ENCODE peak calls at places on chromosome 5, in five cellular contexts. R is H1, B is H9, Q is neuronal stem cell, S is mesenchymal stem cell. X is an unnamed sample.

GRCh38 chr5:42604171-42604711 is 152.4 kb upstream of the CCDC152 start:
- DNase-seq in R (no peak), B (no peak), Q (no peak), S (no peak), X (peak)

GRCh38 chr5:168943999-168944398 is 356.9 kb downstream of the SLIT3 start:
- DNase-seq in R (no peak), B (no peak), Q (peak), S (no peak), X (no peak)

GRCh38 chr5:180098526-180098925 is 27.0 kb upstream of the RNF130 start:
- DNase-seq in R (no peak), B (no peak), Q (no peak), S (no peak), X (no peak)

GRCh38 chr5:38780950-38781349 is 64.9 kb upstream of the OSMR start:
- DNase-seq in R (no peak), B (no peak), Q (no peak), S (peak), X (no peak)

GRCh38 chr5:108531367-108532211 is 149.7 kb upstream of the FBXL17 start:
- DNase-seq in R (no peak), B (no peak), Q (no peak), S (peak), X (no peak)

GRCh38 chr5:154191467-154192261 is 1.1 kb downstream of the GALNT10 start:
- DNase-seq in R (no peak), B (no peak), Q (no peak), S (peak), X (no peak)

GRCh38 chr5:73728493-73729273 is 102.7 kb downstream of the ARHGEF28 start:
- DNase-seq in R (no peak), B (no peak), Q (no peak), S (no peak), X (no peak)

GRCh38 chr5:139593716-139594319 is 32.7 kb downstream of the UBE2D2 start:
- DNase-seq in R (no peak), B (no peak), Q (no peak), S (peak), X (peak)

GRCh38 chr5:109939109-109939682 is 249.5 kb downstream of the MAN2A1 start:
- DNase-seq in R (no peak), B (no peak), Q (no peak), S (peak), X (peak)

GRCh38 chr5:91296691-91297143 is 86.4 kb downstream of the ARRDC3 start:
- DNase-seq in R (no peak), B (no peak), Q (no peak), S (no peak), X (no peak)

GRCh38 chr5:78896128-78896527 is 89.0 kb downstream of the ARSB start:
- DNase-seq in R (no peak), B (no peak), Q (no peak), S (peak), X (no peak)

GRCh38 chr5:54313311-54314270 is 3.2 kb upstream of the ARL15 start:
- DNase-seq in R (no peak), B (no peak), Q (no peak), S (no peak), X (no peak)

GRCh38 chr5:147332643-147333042 is 97.8 kb downstream of the STK32A start:
- DNase-seq in R (no peak), B (no peak), Q (peak), S (no peak), X (no peak)

GRCh38 chr5:132063090-132063911 is 2.8 kb downstream of the IL3 start:
- DNase-seq in R (peak), B (peak), Q (peak), S (peak), X (peak)

GRCh38 chr5:28430565-28431178 is 1392.3 kb upstream of the CDH9 start:
- DNase-seq in R (no peak), B (no peak), Q (no peak), S (no peak), X (no peak)

GRCh38 chr5:175479125-175479881 is 943 bp downstream of the SFXN1 start:
- DNase-seq in R (no peak), B (no peak), Q (no peak), S (no peak), X (no peak)

GRCh38 chr5:59390074-59390659 is 503.4 kb downstream of the PDE4D start:
- DNase-seq in R (no peak), B (no peak), Q (peak), S (peak), X (peak)

GRCh38 chr5:170355601-170356098 is 33.5 kb downstream of the KCNMB1 start:
- DNase-seq in R (no peak), B (no peak), Q (no peak), S (no peak), X (no peak)

GRCh38 chr5:76819851-76820280 is 1.0 kb downstream of the F2RL1 start:
- DNase-seq in R (no peak), B (no peak), Q (no peak), S (peak), X (no peak)

GRCh38 chr5:102223542-102224444 is 72.3 kb downstream of the SLCO4C1 start:
- DNase-seq in R (no peak), B (no peak), Q (peak), S (peak), X (peak)

GRCh38 chr5:179233909-179234562 is 111.2 kb downstream of the ADAMTS2 start:
- DNase-seq in R (no peak), B (peak), Q (no peak), S (no peak), X (no peak)

GRCh38 chr5:14171621-14172020 is 28.5 kb downstream of the TRIO start:
- DNase-seq in R (no peak), B (no peak), Q (no peak), S (peak), X (no peak)

GRCh38 chr5:135058326-135058725 is 24.3 kb upstream of the PITX1 start:
- DNase-seq in R (no peak), B (no peak), Q (no peak), S (no peak), X (peak)

GRCh38 chr5:179293276-179293675 is 52.0 kb downstream of the ADAMTS2 start:
- DNase-seq in R (no peak), B (no peak), Q (no peak), S (peak), X (no peak)

GRCh38 chr5:60487466-60487865 is 212.5 kb downstream of the DEPDC1B start:
- DNase-seq in R (no peak), B (no peak), Q (no peak), S (no peak), X (no peak)

GRCh38 chr5:94366811-94367210 is 251.6 kb downstream of the KIAA0825 start:
- DNase-seq in R (no peak), B (no peak), Q (no peak), S (no peak), X (no peak)

GRCh38 chr5:10652151-10652550 is 88.3 kb downstream of the ANKRD33B start:
- DNase-seq in R (no peak), B (no peak), Q (no peak), S (no peak), X (no peak)

DNA sequence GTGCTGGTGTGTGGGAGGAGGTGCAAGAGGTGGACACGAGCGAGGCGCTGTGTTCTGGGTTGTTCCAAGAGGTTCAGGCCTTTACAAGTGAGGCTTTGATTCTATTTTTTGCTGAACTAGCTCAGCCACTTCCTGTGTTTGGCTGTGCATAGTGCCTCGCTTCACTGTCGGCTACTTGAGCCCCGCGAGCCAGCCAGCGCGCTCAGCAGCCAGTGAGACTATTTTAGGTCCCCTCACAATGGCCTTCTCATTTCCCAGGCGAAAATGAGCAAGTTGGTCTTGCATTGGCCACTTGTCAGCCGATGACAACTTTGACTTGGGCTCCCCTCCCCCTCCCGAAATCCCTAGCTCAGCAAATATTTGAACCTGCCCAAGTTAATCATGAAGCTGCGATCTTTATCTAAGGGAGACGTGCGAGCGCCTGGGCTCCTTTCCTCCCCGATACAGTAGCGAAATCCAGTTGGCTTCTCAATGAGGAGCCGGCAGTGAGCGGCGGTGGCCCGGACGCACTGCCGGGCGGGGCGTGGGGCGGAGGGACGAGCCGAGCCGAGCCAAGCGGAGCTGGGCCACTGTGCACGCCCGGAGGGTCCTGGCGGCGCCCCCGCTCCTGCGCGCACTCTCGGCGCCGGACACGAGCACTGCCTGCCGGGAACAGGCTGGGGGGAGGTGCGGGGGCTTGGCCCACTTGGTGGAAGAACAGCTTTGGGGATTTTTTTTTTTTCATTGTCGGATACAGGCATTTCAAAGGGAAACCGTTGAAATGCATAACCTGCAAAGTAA is 72.6 kb downstream of the PIK3R1 start:
- DNase-seq in R (no peak), B (peak), Q (peak), S (peak), X (peak)
- H2BK12ac ChIP-seq in R (peak), B (no peak), Q (no peak), S (peak), X (no peak)

GRCh38 chr5:98771389-98772109 is 1.9 kb upstream of the RGMB start:
- DNase-seq in R (no peak), B (peak), Q (peak), S (peak), X (peak)
- H4K91ac ChIP-seq in R (no peak), B (no peak), Q (no peak), S (no peak), X (no peak)

GRCh38 chr5:69148981-69149675 is 17.8 kb upstream of the CCNB1 start:
- DNase-seq in R (no peak), B (no peak), Q (no peak), S (no peak), X (no peak)
- H2BK12ac ChIP-seq in R (no peak), B (no peak), Q (no peak), S (no peak), X (no peak)

GRCh38 chr5:172833372-172833690 is 720 bp upstream of the ERGIC1 start:
- DNase-seq in R (no peak), B (no peak), Q (no peak), S (no peak), X (no peak)
- H4K91ac ChIP-seq in R (peak), B (no peak), Q (no peak), S (peak), X (peak)

GRCh38 chr5:95630394-95630917 is 10.6 kb downstream of the GPR150 start:
- DNase-seq in R (no peak), B (no peak), Q (no peak), S (no peak), X (no peak)
- H2BK12ac ChIP-seq in R (no peak), B (no peak), Q (no peak), S (no peak), X (no peak)

DNA sequence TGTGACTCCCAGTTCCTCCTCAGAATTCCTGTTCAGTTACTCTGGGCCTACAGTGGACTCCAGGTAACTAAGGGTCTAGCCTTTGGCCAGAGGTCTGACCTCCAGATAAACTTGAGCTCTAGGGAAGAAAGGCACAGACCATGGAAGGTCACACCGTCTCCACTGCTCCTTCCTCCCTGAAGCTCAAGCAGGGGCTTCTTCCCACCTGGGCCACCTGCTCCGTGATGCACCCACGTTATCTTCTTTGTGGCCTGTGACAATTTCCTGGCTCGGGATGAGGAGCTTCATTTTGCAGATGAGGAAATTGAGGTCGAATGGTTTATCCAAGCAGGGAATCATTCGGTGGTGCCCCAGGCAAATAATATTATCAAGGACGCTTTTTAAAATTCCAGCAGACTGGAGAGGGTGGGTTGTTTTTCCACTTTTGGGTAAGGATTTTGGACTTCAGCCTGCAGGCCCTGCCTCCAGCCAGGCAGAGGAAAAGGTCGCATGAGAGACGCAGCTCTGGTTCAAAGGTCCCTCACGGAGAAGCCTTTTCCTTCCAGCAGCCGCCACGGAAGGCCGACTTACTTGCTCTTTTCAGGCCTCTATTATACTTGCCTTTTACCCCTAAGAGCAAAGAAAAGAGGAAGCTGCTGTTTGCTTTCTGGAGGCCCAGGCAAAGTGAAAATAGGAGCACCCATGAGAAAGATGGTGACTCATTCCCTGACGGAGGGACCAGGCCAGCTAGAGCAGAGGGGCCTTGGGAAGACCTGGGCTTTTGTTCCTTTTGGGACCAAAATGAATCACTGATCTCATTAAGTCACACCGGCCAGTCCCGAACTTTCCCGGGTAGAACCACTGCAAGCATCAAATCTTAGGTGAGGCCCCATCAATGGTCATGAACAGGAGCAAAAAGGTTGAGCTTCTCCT is 22.8 kb upstream of the DUSP1 start:
- DNase-seq in R (no peak), B (no peak), Q (no peak), S (peak), X (peak)
- H4K91ac ChIP-seq in R (no peak), B (no peak), Q (no peak), S (peak), X (no peak)

DNA sequence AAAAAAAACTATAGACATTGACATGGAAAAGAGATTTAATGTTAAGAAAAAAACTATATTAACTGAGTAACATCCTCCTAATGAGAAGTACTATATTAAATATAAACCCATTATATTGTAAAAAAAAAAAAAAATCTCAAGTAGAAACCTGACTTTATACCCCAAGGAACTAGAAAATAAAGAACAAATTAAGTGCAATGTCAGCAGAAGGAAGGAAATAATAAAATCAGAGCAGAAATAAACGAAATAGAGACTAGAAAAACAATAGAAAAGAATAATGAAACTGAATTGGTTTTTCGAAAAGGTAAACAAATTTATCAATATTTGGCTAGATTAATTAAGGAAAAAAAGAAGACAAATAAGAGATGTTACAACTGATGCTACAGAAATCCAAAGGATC is 329.1 kb upstream of the ZNF608 start:
- DNase-seq in R (no peak), B (no peak), Q (no peak), S (no peak), X (no peak)
- H2BK12ac ChIP-seq in R (no peak), B (no peak), Q (no peak), S (no peak), X (no peak)